ENCODE peak calls at places on chromosomes 16 and 17, in nine cellular contexts. J, N, V, Z, K, W, C, O and Y are unnamed samples.

GRCh38 chr17:56018202-56018601 is 135.1 kb upstream of the ANKFN1 start:
- DNase-seq in J (no peak), N (no peak), V (no peak), Z (no peak), K (no peak), W (no peak), C (no peak), O (no peak), Y (no peak)

GRCh38 chr17:36641877-36642845 is 40.8 kb downstream of the MRM1 start:
- DNase-seq in J (peak), N (no peak), V (no peak), Z (no peak), K (peak), W (no peak), C (no peak), O (no peak), Y (peak)

GRCh38 chr16:55835578-55835977 is 2.7 kb upstream of the CES1 start:
- DNase-seq in J (no peak), N (no peak), V (no peak), Z (no peak), K (no peak), W (no peak), C (no peak), O (peak), Y (no peak)

GRCh38 chr17:1776857-1777256 is 15.0 kb downstream of the SERPINF1 start:
- DNase-seq in J (no peak), N (no peak), V (no peak), Z (no peak), K (no peak), W (no peak), C (no peak), O (no peak), Y (no peak)

GRCh38 chr17:82031885-82032627 is 578 bp downstream of the RAC3 start:
- DNase-seq in J (peak), N (no peak), V (peak), Z (no peak), K (peak), W (no peak), C (no peak), O (no peak), Y (no peak)

GRCh38 chr17:39195568-39196160 is 1.8 kb downstream of the CACNB1 start:
- DNase-seq in J (peak), N (no peak), V (peak), Z (peak), K (peak), W (no peak), C (no peak), O (no peak), Y (no peak)

GRCh38 chr16:71895679-71896385 is 501 bp downstream of the IST1 start:
- DNase-seq in J (peak), N (no peak), V (peak), Z (peak), K (no peak), W (peak), C (no peak), O (peak), Y (peak)

GRCh38 chr17:63426041-63426916 is 19.8 kb downstream of the CYB561 start:
- DNase-seq in J (no peak), N (no peak), V (no peak), Z (peak), K (peak), W (no peak), C (no peak), O (no peak), Y (no peak)

GRCh38 chr16:13402601-13403000 is 501.2 kb downstream of the SHISA9 start:
- DNase-seq in J (no peak), N (no peak), V (no peak), Z (no peak), K (no peak), W (no peak), C (no peak), O (no peak), Y (no peak)

GRCh38 chr16:87461466-87461975 is 31.3 kb downstream of the ZCCHC14 start:
- DNase-seq in J (peak), N (no peak), V (peak), Z (peak), K (peak), W (peak), C (no peak), O (peak), Y (peak)

GRCh38 chr16:9370071-9370491 is 278.6 kb downstream of the HAPSTR1 start:
- DNase-seq in J (peak), N (no peak), V (no peak), Z (no peak), K (no peak), W (no peak), C (no peak), O (peak), Y (no peak)

GRCh38 chr17:49357516-49357915 is 4.5 kb downstream of the ZNF652 start:
- DNase-seq in J (no peak), N (no peak), V (no peak), Z (no peak), K (peak), W (no peak), C (no peak), O (no peak), Y (no peak)

GRCh38 chr17:79363552-79364275 is 247.1 kb downstream of the RBFOX3 start:
- DNase-seq in J (no peak), N (no peak), V (no peak), Z (no peak), K (no peak), W (no peak), C (no peak), O (no peak), Y (no peak)

GRCh38 chr17:52604105-52604504 is 445.6 kb upstream of the CA10 start:
- DNase-seq in J (no peak), N (no peak), V (peak), Z (no peak), K (no peak), W (no peak), C (no peak), O (no peak), Y (no peak)

GRCh38 chr16:14641877-14642276 is 9.1 kb downstream of the BFAR start:
- DNase-seq in J (no peak), N (no peak), V (no peak), Z (no peak), K (peak), W (no peak), C (no peak), O (no peak), Y (no peak)

GRCh38 chr16:83717814-83718213 is 90.0 kb upstream of the HSBP1 start:
- DNase-seq in J (no peak), N (peak), V (no peak), Z (no peak), K (no peak), W (no peak), C (no peak), O (no peak), Y (no peak)

GRCh38 chr17:65254166-65254565 is 117.0 kb downstream of the RGS9 start:
- DNase-seq in J (no peak), N (no peak), V (peak), Z (no peak), K (no peak), W (no peak), C (no peak), O (no peak), Y (no peak)

GRCh38 chr16:23965137-23965733 is 129.5 kb downstream of the PRKCB start:
- DNase-seq in J (no peak), N (no peak), V (no peak), Z (no peak), K (no peak), W (no peak), C (no peak), O (no peak), Y (no peak)

GRCh38 chr17:19457046-19457445 is 46.0 kb downstream of the RNF112 start:
- DNase-seq in J (no peak), N (no peak), V (no peak), Z (no peak), K (no peak), W (no peak), C (no peak), O (no peak), Y (no peak)

GRCh38 chr17:49551221-49552069 is 24.2 kb upstream of the NXPH3 start:
- DNase-seq in J (no peak), N (no peak), V (no peak), Z (no peak), K (no peak), W (no peak), C (no peak), O (no peak), Y (no peak)

GRCh38 chr17:39792523-39793221 is 54.9 kb downstream of the GRB7 start:
- DNase-seq in J (no peak), N (no peak), V (no peak), Z (no peak), K (no peak), W (no peak), C (no peak), O (no peak), Y (no peak)

GRCh38 chr16:58730724-58731370 is 3.3 kb downstream of the GOT2 start:
- DNase-seq in J (no peak), N (no peak), V (no peak), Z (no peak), K (no peak), W (no peak), C (no peak), O (no peak), Y (no peak)

GRCh38 chr16:28258571-28258970 is 33.8 kb upstream of the SBK1 start:
- DNase-seq in J (no peak), N (no peak), V (no peak), Z (no peak), K (no peak), W (peak), C (no peak), O (peak), Y (no peak)

GRCh38 chr16:76943936-76944335 is 247.1 kb upstream of the MON1B start:
- DNase-seq in J (no peak), N (no peak), V (no peak), Z (no peak), K (no peak), W (no peak), C (no peak), O (no peak), Y (no peak)

GRCh38 chr17:60354223-60354622 is 37.7 kb downstream of the USP32 start:
- DNase-seq in J (no peak), N (peak), V (peak), Z (no peak), K (no peak), W (peak), C (no peak), O (no peak), Y (no peak)

GRCh38 chr16:57611184-57611583 is 17.2 kb upstream of the ADGRG1 start:
- DNase-seq in J (no peak), N (no peak), V (peak), Z (no peak), K (no peak), W (peak), C (no peak), O (no peak), Y (no peak)

GRCh38 chr17:21513012-21513570 is 136.9 kb downstream of the KCNJ12 start:
- DNase-seq in J (peak), N (no peak), V (peak), Z (peak), K (peak), W (peak), C (peak), O (peak), Y (peak)

GRCh38 chr17:78140169-78141051 is 5.8 kb upstream of the C17orf99 start:
- DNase-seq in J (peak), N (no peak), V (peak), Z (peak), K (peak), W (peak), C (peak), O (peak), Y (peak)

GRCh38 chr17:70318061-70318460 is 148.7 kb downstream of the KCNJ2 start:
- DNase-seq in J (no peak), N (no peak), V (no peak), Z (no peak), K (no peak), W (no peak), C (no peak), O (no peak), Y (no peak)

DNA sequence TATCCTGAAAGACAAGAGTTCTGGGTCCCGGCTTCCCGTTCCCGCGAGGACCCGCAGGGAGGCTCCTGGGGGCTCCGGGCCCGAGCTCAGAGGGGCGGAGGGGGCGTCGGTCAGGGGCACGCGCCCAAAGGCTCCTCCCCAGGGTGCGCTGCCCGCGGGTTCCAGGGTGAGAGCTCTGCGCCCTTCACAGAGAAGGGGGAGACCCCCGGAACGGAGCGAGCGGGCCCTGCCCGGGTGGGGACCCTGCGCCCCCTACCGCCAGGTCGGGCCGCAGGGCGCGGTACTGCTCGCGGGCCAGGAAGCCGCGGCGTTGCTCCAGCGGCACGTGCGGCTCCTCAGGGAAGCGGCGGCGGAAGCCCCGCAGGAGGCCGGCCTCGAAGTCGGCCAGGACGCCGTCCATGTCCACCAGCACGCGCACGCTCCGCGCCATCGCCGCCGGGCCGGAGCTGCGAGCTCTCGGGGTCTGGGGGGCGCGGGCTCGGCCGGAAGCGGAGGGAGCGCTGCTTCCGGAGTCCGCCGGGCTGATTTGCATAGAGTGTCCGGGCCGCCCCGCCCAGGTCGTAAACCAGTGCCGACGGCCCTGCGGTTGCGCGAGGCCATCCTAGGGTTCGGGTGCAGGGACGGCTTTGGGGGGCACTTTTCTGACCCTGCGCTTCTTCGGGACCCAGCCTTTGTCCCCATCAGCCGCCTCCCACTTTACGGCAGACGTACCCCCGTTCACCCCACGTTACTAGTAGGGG is at the start of gene NT5C:
- DNase-seq in J (peak), N (no peak), V (no peak), Z (peak), K (peak), W (peak), C (peak), O (peak), Y (peak)
- TF ChIP-seq CTCF in J (peak), N (peak), V (peak), Z (peak), K (peak), W (peak), C (peak), O (peak), Y (peak)

DNA sequence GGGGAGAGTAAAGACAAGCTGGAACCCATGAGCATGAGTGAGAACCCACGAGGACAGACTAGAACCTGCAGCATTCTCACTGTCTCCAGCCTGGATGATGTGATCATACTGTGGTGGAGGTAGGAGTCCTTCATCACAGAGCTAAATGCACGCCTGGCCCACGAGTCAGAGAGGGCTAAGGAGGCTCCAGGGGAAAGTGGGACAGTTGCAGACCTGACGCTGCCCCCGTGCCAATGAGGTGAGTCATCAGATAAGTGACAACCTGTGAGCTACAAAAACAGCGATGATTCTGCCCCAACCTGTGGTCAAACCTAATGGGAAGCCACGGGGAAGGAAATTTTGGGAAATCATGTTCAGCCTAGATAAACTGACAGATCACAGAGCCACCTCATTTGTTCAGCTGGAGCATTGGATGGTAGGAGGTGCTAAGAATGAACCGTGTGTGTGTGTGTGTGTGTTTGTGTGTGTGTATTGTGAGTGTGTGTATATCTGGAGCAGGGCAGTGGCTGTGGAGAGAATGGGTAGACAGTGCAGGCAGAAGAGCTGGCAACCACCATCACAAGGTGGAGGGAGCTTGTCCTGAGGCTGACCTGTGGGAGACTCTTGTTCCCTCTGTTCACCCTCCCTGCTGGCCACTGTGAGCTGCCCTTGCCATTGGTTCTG is 131.8 kb downstream of the UTP18 start:
- DNase-seq in J (no peak), N (no peak), V (peak), Z (no peak), K (peak), W (no peak), C (no peak), O (no peak), Y (no peak)
- TF ChIP-seq CTCF in J (no peak), N (no peak), V (no peak), Z (no peak), K (no peak), W (no peak), C (no peak), O (no peak), Y (no peak)

GRCh38 chr16:4839942-4840341 is 7.1 kb downstream of the GLYR1 start:
- DNase-seq in J (no peak), N (no peak), V (peak), Z (no peak), K (no peak), W (no peak), C (no peak), O (no peak), Y (no peak)
- TF ChIP-seq CTCF in J (no peak), N (no peak), V (no peak), Z (no peak), K (no peak), W (no peak), C (no peak), O (no peak), Y (no peak)

GRCh38 chr16:53282975-53283946 is 151.0 kb upstream of the RBL2 start:
- DNase-seq in J (no peak), N (no peak), V (peak), Z (no peak), K (no peak), W (peak), C (no peak), O (no peak), Y (no peak)
- TF ChIP-seq CTCF in J (no peak), N (peak), V (peak), Z (peak), K (peak), W (peak), C (peak), O (peak), Y (peak)

DNA sequence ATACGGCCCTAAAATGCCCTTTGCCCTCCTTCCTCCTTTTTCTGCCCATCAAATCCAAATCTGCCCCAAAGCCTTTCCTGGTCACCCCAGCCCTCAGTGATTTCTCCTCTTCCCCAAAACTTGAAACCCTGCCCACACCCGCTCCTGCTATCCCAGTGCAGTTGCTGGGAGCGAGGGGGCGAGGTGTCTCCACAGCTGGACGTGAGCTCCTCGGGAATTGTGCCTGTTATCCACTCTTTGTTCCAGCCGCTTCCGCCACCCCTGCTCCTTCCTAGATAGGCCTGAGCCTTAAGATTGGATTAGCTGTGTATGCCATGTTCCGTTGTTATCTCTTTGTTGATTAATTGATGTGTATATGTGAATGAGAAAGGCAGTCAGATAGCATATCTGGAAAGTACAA is 2.6 kb upstream of the KRT35 start:
- DNase-seq in J (no peak), N (no peak), V (no peak), Z (no peak), K (no peak), W (no peak), C (no peak), O (no peak), Y (no peak)
- TF ChIP-seq CTCF in J (no peak), N (no peak), V (no peak), Z (no peak), K (no peak), W (no peak), C (no peak), O (no peak), Y (no peak)